ENCODE peak calls at places on chromosome 6, in seven cellular contexts. One of them, this sample, is unnamed.

GRCh38 chr6:22754111-22754510 is 184.7 kb downstream of the HDGFL1 start:
- DNase-seq in AG04449: no peak
- DNase-seq in foreskin fibroblast: peak
- DNase-seq in NCI-H1436: no peak
- DNase-seq in activated CD4-positive, alpha-beta T cell treated with anti-CD3 and anti-CD28 coated beads for 24 hours: no peak
- DNase-seq in aorta: no peak
- DNase-seq in activated effector memory CD4-positive, alpha-beta T cell treated with anti-CD3 and anti-CD28 coated beads, Interleukin-2, amount 50 U/mL, for 16 hours: no peak
- DNase-seq in this sample: no peak

GRCh38 chr6:165988757-165989456 is 178.7 kb downstream of the TBXT start:
- DNase-seq in AG04449: no peak
- DNase-seq in foreskin fibroblast: no peak
- DNase-seq in NCI-H1436: no peak
- DNase-seq in activated CD4-positive, alpha-beta T cell treated with anti-CD3 and anti-CD28 coated beads for 24 hours: no peak
- DNase-seq in aorta: peak
- DNase-seq in activated effector memory CD4-positive, alpha-beta T cell treated with anti-CD3 and anti-CD28 coated beads, Interleukin-2, amount 50 U/mL, for 16 hours: no peak
- DNase-seq in this sample: no peak

GRCh38 chr6:27502508-27503435 is 29.9 kb upstream of the ZNF184 start:
- DNase-seq in AG04449: peak
- DNase-seq in foreskin fibroblast: peak
- DNase-seq in NCI-H1436: peak
- DNase-seq in activated CD4-positive, alpha-beta T cell treated with anti-CD3 and anti-CD28 coated beads for 24 hours: peak
- DNase-seq in aorta: no peak
- DNase-seq in activated effector memory CD4-positive, alpha-beta T cell treated with anti-CD3 and anti-CD28 coated beads, Interleukin-2, amount 50 U/mL, for 16 hours: peak
- DNase-seq in this sample: no peak

GRCh38 chr6:382883-383420 is 8.6 kb upstream of the IRF4 start:
- DNase-seq in AG04449: no peak
- DNase-seq in foreskin fibroblast: no peak
- DNase-seq in NCI-H1436: no peak
- DNase-seq in activated CD4-positive, alpha-beta T cell treated with anti-CD3 and anti-CD28 coated beads for 24 hours: no peak
- DNase-seq in aorta: no peak
- DNase-seq in activated effector memory CD4-positive, alpha-beta T cell treated with anti-CD3 and anti-CD28 coated beads, Interleukin-2, amount 50 U/mL, for 16 hours: no peak
- DNase-seq in this sample: no peak

GRCh38 chr6:25153079-25153478 is 126.1 kb upstream of the CARMIL1 start:
- DNase-seq in AG04449: no peak
- DNase-seq in foreskin fibroblast: no peak
- DNase-seq in NCI-H1436: no peak
- DNase-seq in activated CD4-positive, alpha-beta T cell treated with anti-CD3 and anti-CD28 coated beads for 24 hours: no peak
- DNase-seq in aorta: no peak
- DNase-seq in activated effector memory CD4-positive, alpha-beta T cell treated with anti-CD3 and anti-CD28 coated beads, Interleukin-2, amount 50 U/mL, for 16 hours: no peak
- DNase-seq in this sample: no peak

GRCh38 chr6:70669133-70669532 is 1.4 kb downstream of the SMAP1 start:
- DNase-seq in AG04449: no peak
- DNase-seq in foreskin fibroblast: no peak
- DNase-seq in NCI-H1436: no peak
- DNase-seq in activated CD4-positive, alpha-beta T cell treated with anti-CD3 and anti-CD28 coated beads for 24 hours: no peak
- DNase-seq in aorta: no peak
- DNase-seq in activated effector memory CD4-positive, alpha-beta T cell treated with anti-CD3 and anti-CD28 coated beads, Interleukin-2, amount 50 U/mL, for 16 hours: no peak
- DNase-seq in this sample: no peak

GRCh38 chr6:145669627-145670034 is 65.7 kb downstream of the EPM2A start:
- DNase-seq in AG04449: peak
- DNase-seq in foreskin fibroblast: peak
- DNase-seq in NCI-H1436: no peak
- DNase-seq in activated CD4-positive, alpha-beta T cell treated with anti-CD3 and anti-CD28 coated beads for 24 hours: no peak
- DNase-seq in aorta: no peak
- DNase-seq in activated effector memory CD4-positive, alpha-beta T cell treated with anti-CD3 and anti-CD28 coated beads, Interleukin-2, amount 50 U/mL, for 16 hours: no peak
- DNase-seq in this sample: no peak

GRCh38 chr6:136502791-136503190 is 47.4 kb downstream of the MAP7 start:
- DNase-seq in AG04449: no peak
- DNase-seq in foreskin fibroblast: no peak
- DNase-seq in NCI-H1436: no peak
- DNase-seq in activated CD4-positive, alpha-beta T cell treated with anti-CD3 and anti-CD28 coated beads for 24 hours: no peak
- DNase-seq in aorta: no peak
- DNase-seq in activated effector memory CD4-positive, alpha-beta T cell treated with anti-CD3 and anti-CD28 coated beads, Interleukin-2, amount 50 U/mL, for 16 hours: no peak
- DNase-seq in this sample: no peak

GRCh38 chr6:99790679-99791078 is 184.0 kb downstream of the PRDM13 start:
- DNase-seq in AG04449: no peak
- DNase-seq in foreskin fibroblast: no peak
- DNase-seq in NCI-H1436: peak
- DNase-seq in activated CD4-positive, alpha-beta T cell treated with anti-CD3 and anti-CD28 coated beads for 24 hours: no peak
- DNase-seq in aorta: no peak
- DNase-seq in activated effector memory CD4-positive, alpha-beta T cell treated with anti-CD3 and anti-CD28 coated beads, Interleukin-2, amount 50 U/mL, for 16 hours: no peak
- DNase-seq in this sample: no peak

GRCh38 chr6:7813704-7814103 is 87.8 kb downstream of the BMP6 start:
- DNase-seq in AG04449: no peak
- DNase-seq in foreskin fibroblast: no peak
- DNase-seq in NCI-H1436: no peak
- DNase-seq in activated CD4-positive, alpha-beta T cell treated with anti-CD3 and anti-CD28 coated beads for 24 hours: no peak
- DNase-seq in aorta: no peak
- DNase-seq in activated effector memory CD4-positive, alpha-beta T cell treated with anti-CD3 and anti-CD28 coated beads, Interleukin-2, amount 50 U/mL, for 16 hours: no peak
- DNase-seq in this sample: no peak

GRCh38 chr6:18501313-18502013 is 114.3 kb downstream of the RNF144B start:
- DNase-seq in AG04449: peak
- DNase-seq in foreskin fibroblast: peak
- DNase-seq in NCI-H1436: no peak
- DNase-seq in activated CD4-positive, alpha-beta T cell treated with anti-CD3 and anti-CD28 coated beads for 24 hours: no peak
- DNase-seq in aorta: no peak
- DNase-seq in activated effector memory CD4-positive, alpha-beta T cell treated with anti-CD3 and anti-CD28 coated beads, Interleukin-2, amount 50 U/mL, for 16 hours: no peak
- DNase-seq in this sample: no peak

GRCh38 chr6:119757467-119757866 is 407.9 kb upstream of the MAN1A1 start:
- DNase-seq in AG04449: no peak
- DNase-seq in foreskin fibroblast: no peak
- DNase-seq in NCI-H1436: no peak
- DNase-seq in activated CD4-positive, alpha-beta T cell treated with anti-CD3 and anti-CD28 coated beads for 24 hours: no peak
- DNase-seq in aorta: no peak
- DNase-seq in activated effector memory CD4-positive, alpha-beta T cell treated with anti-CD3 and anti-CD28 coated beads, Interleukin-2, amount 50 U/mL, for 16 hours: no peak
- DNase-seq in this sample: no peak

GRCh38 chr6:157779705-157780604 is 43.1 kb upstream of the SNX9 start:
- DNase-seq in AG04449: no peak
- DNase-seq in foreskin fibroblast: no peak
- DNase-seq in NCI-H1436: no peak
- DNase-seq in activated CD4-positive, alpha-beta T cell treated with anti-CD3 and anti-CD28 coated beads for 24 hours: no peak
- DNase-seq in aorta: no peak
- DNase-seq in activated effector memory CD4-positive, alpha-beta T cell treated with anti-CD3 and anti-CD28 coated beads, Interleukin-2, amount 50 U/mL, for 16 hours: no peak
- DNase-seq in this sample: no peak

GRCh38 chr6:37365791-37366190 is 12.0 kb downstream of the RNF8 start:
- DNase-seq in AG04449: no peak
- DNase-seq in foreskin fibroblast: peak
- DNase-seq in NCI-H1436: no peak
- DNase-seq in activated CD4-positive, alpha-beta T cell treated with anti-CD3 and anti-CD28 coated beads for 24 hours: no peak
- DNase-seq in aorta: no peak
- DNase-seq in activated effector memory CD4-positive, alpha-beta T cell treated with anti-CD3 and anti-CD28 coated beads, Interleukin-2, amount 50 U/mL, for 16 hours: no peak
- DNase-seq in this sample: no peak

GRCh38 chr6:56334937-56335336 is 87.6 kb upstream of the COL21A1 start:
- DNase-seq in AG04449: no peak
- DNase-seq in foreskin fibroblast: peak
- DNase-seq in NCI-H1436: no peak
- DNase-seq in activated CD4-positive, alpha-beta T cell treated with anti-CD3 and anti-CD28 coated beads for 24 hours: no peak
- DNase-seq in aorta: no peak
- DNase-seq in activated effector memory CD4-positive, alpha-beta T cell treated with anti-CD3 and anti-CD28 coated beads, Interleukin-2, amount 50 U/mL, for 16 hours: no peak
- DNase-seq in this sample: no peak

GRCh38 chr6:108167449-108167903 is 1.7 kb downstream of the NR2E1 start:
- DNase-seq in AG04449: no peak
- DNase-seq in foreskin fibroblast: no peak
- DNase-seq in NCI-H1436: no peak
- DNase-seq in activated CD4-positive, alpha-beta T cell treated with anti-CD3 and anti-CD28 coated beads for 24 hours: no peak
- DNase-seq in aorta: no peak
- DNase-seq in activated effector memory CD4-positive, alpha-beta T cell treated with anti-CD3 and anti-CD28 coated beads, Interleukin-2, amount 50 U/mL, for 16 hours: no peak
- DNase-seq in this sample: no peak

GRCh38 chr6:79431469-79431868 is 105.8 kb downstream of the LCA5 start:
- DNase-seq in AG04449: no peak
- DNase-seq in foreskin fibroblast: no peak
- DNase-seq in NCI-H1436: no peak
- DNase-seq in activated CD4-positive, alpha-beta T cell treated with anti-CD3 and anti-CD28 coated beads for 24 hours: no peak
- DNase-seq in aorta: no peak
- DNase-seq in activated effector memory CD4-positive, alpha-beta T cell treated with anti-CD3 and anti-CD28 coated beads, Interleukin-2, amount 50 U/mL, for 16 hours: no peak
- DNase-seq in this sample: no peak

GRCh38 chr6:125910518-125910917 is 46.1 kb upstream of the HINT3 start:
- DNase-seq in AG04449: no peak
- DNase-seq in foreskin fibroblast: peak
- DNase-seq in NCI-H1436: no peak
- DNase-seq in activated CD4-positive, alpha-beta T cell treated with anti-CD3 and anti-CD28 coated beads for 24 hours: no peak
- DNase-seq in aorta: no peak
- DNase-seq in activated effector memory CD4-positive, alpha-beta T cell treated with anti-CD3 and anti-CD28 coated beads, Interleukin-2, amount 50 U/mL, for 16 hours: no peak
- DNase-seq in this sample: no peak

GRCh38 chr6:116779569-116780164 is 14.1 kb upstream of the FAM162B start:
- DNase-seq in AG04449: no peak
- DNase-seq in foreskin fibroblast: no peak
- DNase-seq in NCI-H1436: peak
- DNase-seq in activated CD4-positive, alpha-beta T cell treated with anti-CD3 and anti-CD28 coated beads for 24 hours: no peak
- DNase-seq in aorta: no peak
- DNase-seq in activated effector memory CD4-positive, alpha-beta T cell treated with anti-CD3 and anti-CD28 coated beads, Interleukin-2, amount 50 U/mL, for 16 hours: no peak
- DNase-seq in this sample: no peak

GRCh38 chr6:161917645-161918044 is 643.8 kb upstream of the AGPAT4 start:
- DNase-seq in AG04449: no peak
- DNase-seq in foreskin fibroblast: no peak
- DNase-seq in NCI-H1436: peak
- DNase-seq in activated CD4-positive, alpha-beta T cell treated with anti-CD3 and anti-CD28 coated beads for 24 hours: no peak
- DNase-seq in aorta: no peak
- DNase-seq in activated effector memory CD4-positive, alpha-beta T cell treated with anti-CD3 and anti-CD28 coated beads, Interleukin-2, amount 50 U/mL, for 16 hours: no peak
- DNase-seq in this sample: no peak

GRCh38 chr6:30840922-30841643 is 43.2 kb upstream of the DDR1 start:
- DNase-seq in AG04449: no peak
- DNase-seq in foreskin fibroblast: no peak
- DNase-seq in NCI-H1436: no peak
- DNase-seq in activated CD4-positive, alpha-beta T cell treated with anti-CD3 and anti-CD28 coated beads for 24 hours: no peak
- DNase-seq in aorta: no peak
- DNase-seq in activated effector memory CD4-positive, alpha-beta T cell treated with anti-CD3 and anti-CD28 coated beads, Interleukin-2, amount 50 U/mL, for 16 hours: no peak
- DNase-seq in this sample: no peak

GRCh38 chr6:132443206-132443605 is 41.9 kb upstream of the MOXD1 start:
- DNase-seq in AG04449: no peak
- DNase-seq in foreskin fibroblast: no peak
- DNase-seq in NCI-H1436: no peak
- DNase-seq in activated CD4-positive, alpha-beta T cell treated with anti-CD3 and anti-CD28 coated beads for 24 hours: no peak
- DNase-seq in aorta: no peak
- DNase-seq in activated effector memory CD4-positive, alpha-beta T cell treated with anti-CD3 and anti-CD28 coated beads, Interleukin-2, amount 50 U/mL, for 16 hours: no peak
- DNase-seq in this sample: no peak

GRCh38 chr6:11889574-11889973 is 111.0 kb upstream of the ADTRP start:
- DNase-seq in AG04449: no peak
- DNase-seq in foreskin fibroblast: no peak
- DNase-seq in NCI-H1436: no peak
- DNase-seq in activated CD4-positive, alpha-beta T cell treated with anti-CD3 and anti-CD28 coated beads for 24 hours: no peak
- DNase-seq in aorta: no peak
- DNase-seq in activated effector memory CD4-positive, alpha-beta T cell treated with anti-CD3 and anti-CD28 coated beads, Interleukin-2, amount 50 U/mL, for 16 hours: no peak
- DNase-seq in this sample: no peak